ENCODE peak calls at places on chromosome 18, in seven cellular contexts. One of them, this sample, is unnamed.

GRCh38 chr18:2571200-2572143 is at the start of the genes METTL4 and NDC80:
- DNase-seq in stimulated activated CD4-positive, alpha-beta T cell treated with anti-CD3 and anti-CD28 coated beads, Interleukin-1b, Interleukin-23, amount 100 ng/mL, for 48 hours: peak
- DNase-seq in stimulated activated naive CD4-positive, alpha-beta T cell: peak
- DNase-seq in stimulated activated CD8-positive, alpha-beta memory T cell treated with anti-CD3 and anti-CD28 coated beads, Interleukin-15, amount 100 ng/mL, for 24 hours: peak
- DNase-seq in gastrocnemius medialis: peak
- DNase-seq in H9: peak
- DNase-seq in psoas muscle: peak
- DNase-seq in this sample: peak

GRCh38 chr18:12659904-12660605 is 2.1 kb upstream of the SPIRE1 start:
- DNase-seq in psoas muscle: peak
- DNase-seq in stimulated activated CD4-positive, alpha-beta T cell treated with anti-CD3 and anti-CD28 coated beads, Interleukin-1b, Interleukin-23, amount 100 ng/mL, for 48 hours: peak
- DNase-seq in gastrocnemius medialis: no peak
- DNase-seq in stimulated activated CD8-positive, alpha-beta memory T cell treated with anti-CD3 and anti-CD28 coated beads, Interleukin-15, amount 100 ng/mL, for 24 hours: no peak
- DNase-seq in H9: no peak
- DNase-seq in stimulated activated naive CD4-positive, alpha-beta T cell: peak
- DNase-seq in this sample: no peak

GRCh38 chr18:27121108-27121507 is 64.0 kb downstream of the CHST9 start:
- DNase-seq in gastrocnemius medialis: no peak
- DNase-seq in psoas muscle: no peak
- DNase-seq in stimulated activated CD4-positive, alpha-beta T cell treated with anti-CD3 and anti-CD28 coated beads, Interleukin-1b, Interleukin-23, amount 100 ng/mL, for 48 hours: no peak
- DNase-seq in H9: no peak
- DNase-seq in stimulated activated CD8-positive, alpha-beta memory T cell treated with anti-CD3 and anti-CD28 coated beads, Interleukin-15, amount 100 ng/mL, for 24 hours: no peak
- DNase-seq in stimulated activated naive CD4-positive, alpha-beta T cell: no peak
- DNase-seq in this sample: no peak

GRCh38 chr18:56043691-56044090 is 455.7 kb upstream of the TCF4 start:
- DNase-seq in psoas muscle: no peak
- DNase-seq in stimulated activated naive CD4-positive, alpha-beta T cell: no peak
- DNase-seq in stimulated activated CD4-positive, alpha-beta T cell treated with anti-CD3 and anti-CD28 coated beads, Interleukin-1b, Interleukin-23, amount 100 ng/mL, for 48 hours: no peak
- DNase-seq in H9: peak
- DNase-seq in gastrocnemius medialis: no peak
- DNase-seq in stimulated activated CD8-positive, alpha-beta memory T cell treated with anti-CD3 and anti-CD28 coated beads, Interleukin-15, amount 100 ng/mL, for 24 hours: no peak
- DNase-seq in this sample: no peak

GRCh38 chr18:9722691-9723090 is 14.6 kb downstream of the RAB31 start:
- DNase-seq in stimulated activated CD8-positive, alpha-beta memory T cell treated with anti-CD3 and anti-CD28 coated beads, Interleukin-15, amount 100 ng/mL, for 24 hours: no peak
- DNase-seq in H9: no peak
- DNase-seq in psoas muscle: no peak
- DNase-seq in gastrocnemius medialis: no peak
- DNase-seq in stimulated activated naive CD4-positive, alpha-beta T cell: no peak
- DNase-seq in stimulated activated CD4-positive, alpha-beta T cell treated with anti-CD3 and anti-CD28 coated beads, Interleukin-1b, Interleukin-23, amount 100 ng/mL, for 48 hours: no peak
- DNase-seq in this sample: no peak

GRCh38 chr18:49135871-49136270 is 185.1 kb upstream of the SMAD7 start:
- DNase-seq in stimulated activated CD8-positive, alpha-beta memory T cell treated with anti-CD3 and anti-CD28 coated beads, Interleukin-15, amount 100 ng/mL, for 24 hours: no peak
- DNase-seq in H9: no peak
- DNase-seq in stimulated activated CD4-positive, alpha-beta T cell treated with anti-CD3 and anti-CD28 coated beads, Interleukin-1b, Interleukin-23, amount 100 ng/mL, for 48 hours: no peak
- DNase-seq in stimulated activated naive CD4-positive, alpha-beta T cell: no peak
- DNase-seq in psoas muscle: no peak
- DNase-seq in gastrocnemius medialis: no peak
- DNase-seq in this sample: no peak

GRCh38 chr18:46174317-46175039 is 70.3 kb downstream of the HAUS1 start:
- DNase-seq in stimulated activated CD8-positive, alpha-beta memory T cell treated with anti-CD3 and anti-CD28 coated beads, Interleukin-15, amount 100 ng/mL, for 24 hours: no peak
- DNase-seq in psoas muscle: peak
- DNase-seq in stimulated activated CD4-positive, alpha-beta T cell treated with anti-CD3 and anti-CD28 coated beads, Interleukin-1b, Interleukin-23, amount 100 ng/mL, for 48 hours: peak
- DNase-seq in gastrocnemius medialis: peak
- DNase-seq in stimulated activated naive CD4-positive, alpha-beta T cell: peak
- DNase-seq in H9: peak
- DNase-seq in this sample: no peak

GRCh38 chr18:23306842-23307241 is 146.2 kb upstream of the RIOK3 start:
- DNase-seq in stimulated activated CD4-positive, alpha-beta T cell treated with anti-CD3 and anti-CD28 coated beads, Interleukin-1b, Interleukin-23, amount 100 ng/mL, for 48 hours: no peak
- DNase-seq in psoas muscle: no peak
- DNase-seq in H9: no peak
- DNase-seq in stimulated activated CD8-positive, alpha-beta memory T cell treated with anti-CD3 and anti-CD28 coated beads, Interleukin-15, amount 100 ng/mL, for 24 hours: no peak
- DNase-seq in stimulated activated naive CD4-positive, alpha-beta T cell: no peak
- DNase-seq in gastrocnemius medialis: no peak
- DNase-seq in this sample: no peak

GRCh38 chr18:61896767-61897166 is 4.0 kb upstream of the RNF152 start:
- DNase-seq in psoas muscle: no peak
- DNase-seq in stimulated activated CD8-positive, alpha-beta memory T cell treated with anti-CD3 and anti-CD28 coated beads, Interleukin-15, amount 100 ng/mL, for 24 hours: no peak
- DNase-seq in H9: no peak
- DNase-seq in stimulated activated naive CD4-positive, alpha-beta T cell: no peak
- DNase-seq in gastrocnemius medialis: no peak
- DNase-seq in stimulated activated CD4-positive, alpha-beta T cell treated with anti-CD3 and anti-CD28 coated beads, Interleukin-1b, Interleukin-23, amount 100 ng/mL, for 48 hours: no peak
- DNase-seq in this sample: peak

GRCh38 chr18:68604256-68604655 is 110.7 kb downstream of the TMX3 start:
- DNase-seq in H9: no peak
- DNase-seq in gastrocnemius medialis: no peak
- DNase-seq in stimulated activated CD4-positive, alpha-beta T cell treated with anti-CD3 and anti-CD28 coated beads, Interleukin-1b, Interleukin-23, amount 100 ng/mL, for 48 hours: no peak
- DNase-seq in stimulated activated CD8-positive, alpha-beta memory T cell treated with anti-CD3 and anti-CD28 coated beads, Interleukin-15, amount 100 ng/mL, for 24 hours: no peak
- DNase-seq in psoas muscle: no peak
- DNase-seq in stimulated activated naive CD4-positive, alpha-beta T cell: no peak
- DNase-seq in this sample: no peak

GRCh38 chr18:12721495-12722275 is 18.8 kb downstream of the PSMG2 start:
- DNase-seq in H9: no peak
- DNase-seq in stimulated activated naive CD4-positive, alpha-beta T cell: no peak
- DNase-seq in stimulated activated CD4-positive, alpha-beta T cell treated with anti-CD3 and anti-CD28 coated beads, Interleukin-1b, Interleukin-23, amount 100 ng/mL, for 48 hours: no peak
- DNase-seq in psoas muscle: no peak
- DNase-seq in stimulated activated CD8-positive, alpha-beta memory T cell treated with anti-CD3 and anti-CD28 coated beads, Interleukin-15, amount 100 ng/mL, for 24 hours: no peak
- DNase-seq in gastrocnemius medialis: no peak
- DNase-seq in this sample: no peak

GRCh38 chr18:53747761-53748160 is 476.7 kb downstream of the MBD2 start:
- DNase-seq in stimulated activated CD4-positive, alpha-beta T cell treated with anti-CD3 and anti-CD28 coated beads, Interleukin-1b, Interleukin-23, amount 100 ng/mL, for 48 hours: no peak
- DNase-seq in H9: no peak
- DNase-seq in stimulated activated CD8-positive, alpha-beta memory T cell treated with anti-CD3 and anti-CD28 coated beads, Interleukin-15, amount 100 ng/mL, for 24 hours: no peak
- DNase-seq in gastrocnemius medialis: no peak
- DNase-seq in stimulated activated naive CD4-positive, alpha-beta T cell: no peak
- DNase-seq in psoas muscle: no peak
- DNase-seq in this sample: no peak

GRCh38 chr18:28204154-28204553 is 27.2 kb upstream of the CDH2 start:
- DNase-seq in psoas muscle: no peak
- DNase-seq in stimulated activated naive CD4-positive, alpha-beta T cell: no peak
- DNase-seq in stimulated activated CD4-positive, alpha-beta T cell treated with anti-CD3 and anti-CD28 coated beads, Interleukin-1b, Interleukin-23, amount 100 ng/mL, for 48 hours: no peak
- DNase-seq in gastrocnemius medialis: no peak
- DNase-seq in stimulated activated CD8-positive, alpha-beta memory T cell treated with anti-CD3 and anti-CD28 coated beads, Interleukin-15, amount 100 ng/mL, for 24 hours: no peak
- DNase-seq in H9: no peak
- DNase-seq in this sample: no peak

GRCh38 chr18:8045160-8045885 is 478.2 kb downstream of the PTPRM start:
- DNase-seq in stimulated activated CD4-positive, alpha-beta T cell treated with anti-CD3 and anti-CD28 coated beads, Interleukin-1b, Interleukin-23, amount 100 ng/mL, for 48 hours: no peak
- DNase-seq in psoas muscle: no peak
- DNase-seq in H9: no peak
- DNase-seq in stimulated activated CD8-positive, alpha-beta memory T cell treated with anti-CD3 and anti-CD28 coated beads, Interleukin-15, amount 100 ng/mL, for 24 hours: no peak
- DNase-seq in stimulated activated naive CD4-positive, alpha-beta T cell: no peak
- DNase-seq in gastrocnemius medialis: no peak
- DNase-seq in this sample: no peak

GRCh38 chr18:6207941-6208340 is 206.8 kb downstream of the L3MBTL4 start:
- DNase-seq in stimulated activated naive CD4-positive, alpha-beta T cell: no peak
- DNase-seq in stimulated activated CD8-positive, alpha-beta memory T cell treated with anti-CD3 and anti-CD28 coated beads, Interleukin-15, amount 100 ng/mL, for 24 hours: no peak
- DNase-seq in stimulated activated CD4-positive, alpha-beta T cell treated with anti-CD3 and anti-CD28 coated beads, Interleukin-1b, Interleukin-23, amount 100 ng/mL, for 48 hours: no peak
- DNase-seq in psoas muscle: no peak
- DNase-seq in H9: no peak
- DNase-seq in gastrocnemius medialis: no peak
- DNase-seq in this sample: no peak

GRCh38 chr18:57585421-57585820 is 1.1 kb downstream of the FECH start:
- DNase-seq in stimulated activated naive CD4-positive, alpha-beta T cell: no peak
- DNase-seq in psoas muscle: no peak
- DNase-seq in stimulated activated CD4-positive, alpha-beta T cell treated with anti-CD3 and anti-CD28 coated beads, Interleukin-1b, Interleukin-23, amount 100 ng/mL, for 48 hours: no peak
- DNase-seq in stimulated activated CD8-positive, alpha-beta memory T cell treated with anti-CD3 and anti-CD28 coated beads, Interleukin-15, amount 100 ng/mL, for 24 hours: no peak
- DNase-seq in gastrocnemius medialis: no peak
- DNase-seq in H9: no peak
- DNase-seq in this sample: no peak

GRCh38 chr18:35242426-35242825 is 1.6 kb downstream of the ZNF397 start:
- DNase-seq in stimulated activated CD4-positive, alpha-beta T cell treated with anti-CD3 and anti-CD28 coated beads, Interleukin-1b, Interleukin-23, amount 100 ng/mL, for 48 hours: no peak
- DNase-seq in gastrocnemius medialis: no peak
- DNase-seq in stimulated activated naive CD4-positive, alpha-beta T cell: no peak
- DNase-seq in stimulated activated CD8-positive, alpha-beta memory T cell treated with anti-CD3 and anti-CD28 coated beads, Interleukin-15, amount 100 ng/mL, for 24 hours: no peak
- DNase-seq in H9: no peak
- DNase-seq in psoas muscle: no peak
- DNase-seq in this sample: no peak

GRCh38 chr18:50203801-50204604 is 9.1 kb upstream of the MYO5B start:
- DNase-seq in stimulated activated naive CD4-positive, alpha-beta T cell: no peak
- DNase-seq in stimulated activated CD8-positive, alpha-beta memory T cell treated with anti-CD3 and anti-CD28 coated beads, Interleukin-15, amount 100 ng/mL, for 24 hours: no peak
- DNase-seq in stimulated activated CD4-positive, alpha-beta T cell treated with anti-CD3 and anti-CD28 coated beads, Interleukin-1b, Interleukin-23, amount 100 ng/mL, for 48 hours: peak
- DNase-seq in gastrocnemius medialis: no peak
- DNase-seq in H9: peak
- DNase-seq in psoas muscle: peak
- DNase-seq in this sample: no peak

GRCh38 chr18:45050712-45051639 is 370.3 kb downstream of the SETBP1 start:
- DNase-seq in psoas muscle: no peak
- DNase-seq in H9: no peak
- DNase-seq in gastrocnemius medialis: no peak
- DNase-seq in stimulated activated CD8-positive, alpha-beta memory T cell treated with anti-CD3 and anti-CD28 coated beads, Interleukin-15, amount 100 ng/mL, for 24 hours: no peak
- DNase-seq in stimulated activated CD4-positive, alpha-beta T cell treated with anti-CD3 and anti-CD28 coated beads, Interleukin-1b, Interleukin-23, amount 100 ng/mL, for 48 hours: no peak
- DNase-seq in stimulated activated naive CD4-positive, alpha-beta T cell: no peak
- DNase-seq in this sample: no peak

GRCh38 chr18:49639643-49640361 is 77.9 kb downstream of the LIPG start:
- DNase-seq in psoas muscle: no peak
- DNase-seq in stimulated activated CD4-positive, alpha-beta T cell treated with anti-CD3 and anti-CD28 coated beads, Interleukin-1b, Interleukin-23, amount 100 ng/mL, for 48 hours: no peak
- DNase-seq in gastrocnemius medialis: no peak
- DNase-seq in stimulated activated CD8-positive, alpha-beta memory T cell treated with anti-CD3 and anti-CD28 coated beads, Interleukin-15, amount 100 ng/mL, for 24 hours: no peak
- DNase-seq in stimulated activated naive CD4-positive, alpha-beta T cell: no peak
- DNase-seq in H9: no peak
- DNase-seq in this sample: no peak

GRCh38 chr18:23662309-23663263 is at the start of gene ANKRD29:
- DNase-seq in H9: peak
- DNase-seq in stimulated activated CD8-positive, alpha-beta memory T cell treated with anti-CD3 and anti-CD28 coated beads, Interleukin-15, amount 100 ng/mL, for 24 hours: peak
- DNase-seq in stimulated activated naive CD4-positive, alpha-beta T cell: peak
- DNase-seq in psoas muscle: peak
- DNase-seq in stimulated activated CD4-positive, alpha-beta T cell treated with anti-CD3 and anti-CD28 coated beads, Interleukin-1b, Interleukin-23, amount 100 ng/mL, for 48 hours: peak
- DNase-seq in gastrocnemius medialis: no peak
- DNase-seq in this sample: no peak

GRCh38 chr18:6744816-6745455 is 15.4 kb downstream of the ARHGAP28 start:
- DNase-seq in H9: no peak
- DNase-seq in stimulated activated CD8-positive, alpha-beta memory T cell treated with anti-CD3 and anti-CD28 coated beads, Interleukin-15, amount 100 ng/mL, for 24 hours: no peak
- DNase-seq in stimulated activated CD4-positive, alpha-beta T cell treated with anti-CD3 and anti-CD28 coated beads, Interleukin-1b, Interleukin-23, amount 100 ng/mL, for 48 hours: no peak
- DNase-seq in stimulated activated naive CD4-positive, alpha-beta T cell: no peak
- DNase-seq in psoas muscle: no peak
- DNase-seq in gastrocnemius medialis: no peak
- DNase-seq in this sample: no peak

GRCh38 chr18:76504749-76505148 is 9.7 kb upstream of the ZNF516 start:
- DNase-seq in H9: no peak
- DNase-seq in psoas muscle: no peak
- DNase-seq in stimulated activated naive CD4-positive, alpha-beta T cell: no peak
- DNase-seq in stimulated activated CD4-positive, alpha-beta T cell treated with anti-CD3 and anti-CD28 coated beads, Interleukin-1b, Interleukin-23, amount 100 ng/mL, for 48 hours: no peak
- DNase-seq in gastrocnemius medialis: no peak
- DNase-seq in stimulated activated CD8-positive, alpha-beta memory T cell treated with anti-CD3 and anti-CD28 coated beads, Interleukin-15, amount 100 ng/mL, for 24 hours: no peak
- DNase-seq in this sample: no peak

GRCh38 chr18:27845897-27846296 is 331.0 kb downstream of the CDH2 start:
- DNase-seq in H9: no peak
- DNase-seq in psoas muscle: no peak
- DNase-seq in stimulated activated CD4-positive, alpha-beta T cell treated with anti-CD3 and anti-CD28 coated beads, Interleukin-1b, Interleukin-23, amount 100 ng/mL, for 48 hours: no peak
- DNase-seq in stimulated activated naive CD4-positive, alpha-beta T cell: no peak
- DNase-seq in stimulated activated CD8-positive, alpha-beta memory T cell treated with anti-CD3 and anti-CD28 coated beads, Interleukin-15, amount 100 ng/mL, for 24 hours: no peak
- DNase-seq in gastrocnemius medialis: no peak
- DNase-seq in this sample: no peak

GRCh38 chr18:65760457-65760856 is 9.6 kb downstream of the CDH7 start:
- DNase-seq in stimulated activated CD4-positive, alpha-beta T cell treated with anti-CD3 and anti-CD28 coated beads, Interleukin-1b, Interleukin-23, amount 100 ng/mL, for 48 hours: no peak
- DNase-seq in H9: no peak
- DNase-seq in gastrocnemius medialis: no peak
- DNase-seq in stimulated activated CD8-positive, alpha-beta memory T cell treated with anti-CD3 and anti-CD28 coated beads, Interleukin-15, amount 100 ng/mL, for 24 hours: no peak
- DNase-seq in psoas muscle: no peak
- DNase-seq in stimulated activated naive CD4-positive, alpha-beta T cell: no peak
- DNase-seq in this sample: no peak

GRCh38 chr18:47528343-47528742 is 276.9 kb upstream of the SKOR2 start:
- DNase-seq in H9: no peak
- DNase-seq in stimulated activated CD8-positive, alpha-beta memory T cell treated with anti-CD3 and anti-CD28 coated beads, Interleukin-15, amount 100 ng/mL, for 24 hours: no peak
- DNase-seq in gastrocnemius medialis: no peak
- DNase-seq in stimulated activated naive CD4-positive, alpha-beta T cell: no peak
- DNase-seq in psoas muscle: no peak
- DNase-seq in stimulated activated CD4-positive, alpha-beta T cell treated with anti-CD3 and anti-CD28 coated beads, Interleukin-1b, Interleukin-23, amount 100 ng/mL, for 48 hours: no peak
- DNase-seq in this sample: no peak

GRCh38 chr18:69636529-69637301 is 236.0 kb downstream of the DOK6 start:
- DNase-seq in psoas muscle: no peak
- DNase-seq in gastrocnemius medialis: no peak
- DNase-seq in stimulated activated CD8-positive, alpha-beta memory T cell treated with anti-CD3 and anti-CD28 coated beads, Interleukin-15, amount 100 ng/mL, for 24 hours: no peak
- DNase-seq in H9: peak
- DNase-seq in stimulated activated naive CD4-positive, alpha-beta T cell: peak
- DNase-seq in stimulated activated CD4-positive, alpha-beta T cell treated with anti-CD3 and anti-CD28 coated beads, Interleukin-1b, Interleukin-23, amount 100 ng/mL, for 48 hours: peak
- DNase-seq in this sample: no peak

GRCh38 chr18:76386071-76386470 is 109.0 kb downstream of the ZNF516 start:
- DNase-seq in stimulated activated naive CD4-positive, alpha-beta T cell: no peak
- DNase-seq in stimulated activated CD8-positive, alpha-beta memory T cell treated with anti-CD3 and anti-CD28 coated beads, Interleukin-15, amount 100 ng/mL, for 24 hours: no peak
- DNase-seq in gastrocnemius medialis: no peak
- DNase-seq in stimulated activated CD4-positive, alpha-beta T cell treated with anti-CD3 and anti-CD28 coated beads, Interleukin-1b, Interleukin-23, amount 100 ng/mL, for 48 hours: no peak
- DNase-seq in psoas muscle: no peak
- DNase-seq in H9: no peak
- DNase-seq in this sample: no peak

GRCh38 chr18:21820035-21820810 is 79.6 kb downstream of the MIB1 start:
- DNase-seq in gastrocnemius medialis: no peak
- DNase-seq in stimulated activated naive CD4-positive, alpha-beta T cell: no peak
- DNase-seq in stimulated activated CD4-positive, alpha-beta T cell treated with anti-CD3 and anti-CD28 coated beads, Interleukin-1b, Interleukin-23, amount 100 ng/mL, for 48 hours: no peak
- DNase-seq in psoas muscle: no peak
- DNase-seq in H9: no peak
- DNase-seq in stimulated activated CD8-positive, alpha-beta memory T cell treated with anti-CD3 and anti-CD28 coated beads, Interleukin-15, amount 100 ng/mL, for 24 hours: no peak
- DNase-seq in this sample: no peak

GRCh38 chr18:48953096-48953706 is 2.4 kb upstream of the SMAD7 start:
- DNase-seq in gastrocnemius medialis: no peak
- DNase-seq in stimulated activated CD4-positive, alpha-beta T cell treated with anti-CD3 and anti-CD28 coated beads, Interleukin-1b, Interleukin-23, amount 100 ng/mL, for 48 hours: no peak
- DNase-seq in H9: peak
- DNase-seq in stimulated activated naive CD4-positive, alpha-beta T cell: peak
- DNase-seq in stimulated activated CD8-positive, alpha-beta memory T cell treated with anti-CD3 and anti-CD28 coated beads, Interleukin-15, amount 100 ng/mL, for 24 hours: no peak
- DNase-seq in psoas muscle: no peak
- DNase-seq in this sample: no peak

GRCh38 chr18:2914185-2914584 is 67.4 kb downstream of the EMILIN2 start:
- DNase-seq in psoas muscle: peak
- DNase-seq in gastrocnemius medialis: peak
- DNase-seq in stimulated activated naive CD4-positive, alpha-beta T cell: no peak
- DNase-seq in H9: no peak
- DNase-seq in stimulated activated CD4-positive, alpha-beta T cell treated with anti-CD3 and anti-CD28 coated beads, Interleukin-1b, Interleukin-23, amount 100 ng/mL, for 48 hours: no peak
- DNase-seq in stimulated activated CD8-positive, alpha-beta memory T cell treated with anti-CD3 and anti-CD28 coated beads, Interleukin-15, amount 100 ng/mL, for 24 hours: no peak
- DNase-seq in this sample: no peak

GRCh38 chr18:8469793-8470192 is 139.4 kb upstream of the RAB12 start:
- DNase-seq in psoas muscle: no peak
- DNase-seq in H9: no peak
- DNase-seq in stimulated activated CD8-positive, alpha-beta memory T cell treated with anti-CD3 and anti-CD28 coated beads, Interleukin-15, amount 100 ng/mL, for 24 hours: no peak
- DNase-seq in gastrocnemius medialis: no peak
- DNase-seq in stimulated activated CD4-positive, alpha-beta T cell treated with anti-CD3 and anti-CD28 coated beads, Interleukin-1b, Interleukin-23, amount 100 ng/mL, for 48 hours: no peak
- DNase-seq in stimulated activated naive CD4-positive, alpha-beta T cell: no peak
- DNase-seq in this sample: no peak

GRCh38 chr18:8349608-8350323 is 259.5 kb upstream of the RAB12 start:
- DNase-seq in H9: no peak
- DNase-seq in stimulated activated naive CD4-positive, alpha-beta T cell: no peak
- DNase-seq in gastrocnemius medialis: no peak
- DNase-seq in stimulated activated CD8-positive, alpha-beta memory T cell treated with anti-CD3 and anti-CD28 coated beads, Interleukin-15, amount 100 ng/mL, for 24 hours: no peak
- DNase-seq in stimulated activated CD4-positive, alpha-beta T cell treated with anti-CD3 and anti-CD28 coated beads, Interleukin-1b, Interleukin-23, amount 100 ng/mL, for 48 hours: no peak
- DNase-seq in psoas muscle: no peak
- DNase-seq in this sample: no peak

GRCh38 chr18:31573047-31573446 is 18.6 kb upstream of the TTR start:
- DNase-seq in psoas muscle: no peak
- DNase-seq in H9: no peak
- DNase-seq in stimulated activated CD8-positive, alpha-beta memory T cell treated with anti-CD3 and anti-CD28 coated beads, Interleukin-15, amount 100 ng/mL, for 24 hours: no peak
- DNase-seq in stimulated activated naive CD4-positive, alpha-beta T cell: no peak
- DNase-seq in gastrocnemius medialis: no peak
- DNase-seq in stimulated activated CD4-positive, alpha-beta T cell treated with anti-CD3 and anti-CD28 coated beads, Interleukin-1b, Interleukin-23, amount 100 ng/mL, for 48 hours: no peak
- DNase-seq in this sample: no peak

GRCh38 chr18:75008186-75008585 is 200.8 kb downstream of the PTGR3 start:
- DNase-seq in psoas muscle: no peak
- DNase-seq in stimulated activated CD8-positive, alpha-beta memory T cell treated with anti-CD3 and anti-CD28 coated beads, Interleukin-15, amount 100 ng/mL, for 24 hours: no peak
- DNase-seq in stimulated activated CD4-positive, alpha-beta T cell treated with anti-CD3 and anti-CD28 coated beads, Interleukin-1b, Interleukin-23, amount 100 ng/mL, for 48 hours: no peak
- DNase-seq in H9: no peak
- DNase-seq in gastrocnemius medialis: no peak
- DNase-seq in stimulated activated naive CD4-positive, alpha-beta T cell: no peak
- DNase-seq in this sample: no peak